ENCODE peak calls at places on chromosomes 13 and 19, in four cellular contexts. One of them, this sample, is unnamed.

GRCh38 chr19:867855-868457 is 8.5 kb downstream of the CFD start:
- DNase-seq in H9: no peak
- DNase-seq in H1: no peak
- DNase-seq in mesendoderm: no peak
- DNase-seq in this sample: no peak

GRCh38 chr13:39144941-39145533 is 106.8 kb downstream of the NHLRC3 start:
- DNase-seq in mesendoderm: peak
- DNase-seq in H1: peak
- DNase-seq in H9: peak
- DNase-seq in this sample: peak

GRCh38 chr19:15812059-15812722 is 3.3 kb downstream of the OR10H1 start:
- DNase-seq in mesendoderm: no peak
- DNase-seq in H9: no peak
- DNase-seq in H1: no peak
- DNase-seq in this sample: no peak

GRCh38 chr19:3474015-3474414 is 6.3 kb downstream of the SMIM24 start:
- DNase-seq in H9: no peak
- DNase-seq in mesendoderm: no peak
- DNase-seq in H1: no peak
- DNase-seq in this sample: no peak

GRCh38 chr13:28585557-28585956 is 73.4 kb upstream of the POMP start:
- DNase-seq in mesendoderm: no peak
- DNase-seq in H9: no peak
- DNase-seq in H1: no peak
- DNase-seq in this sample: no peak

GRCh38 chr13:36297259-36297599 is 385 bp downstream of the CCDC169 start:
- DNase-seq in mesendoderm: no peak
- DNase-seq in H9: no peak
- DNase-seq in H1: no peak
- DNase-seq in this sample: peak

GRCh38 chr13:41456768-41457588 is at the start of gene RGCC:
- DNase-seq in H1: no peak
- DNase-seq in mesendoderm: peak
- DNase-seq in H9: peak
- DNase-seq in this sample: peak

GRCh38 chr13:69619651-69620050 is 488.0 kb upstream of the ATXN8OS start:
- DNase-seq in mesendoderm: peak
- DNase-seq in H9: no peak
- DNase-seq in H1: no peak
- DNase-seq in this sample: no peak

GRCh38 chr13:110546933-110547332 is 14.6 kb downstream of the RAB20 start:
- DNase-seq in mesendoderm: no peak
- DNase-seq in H1: no peak
- DNase-seq in H9: no peak
- DNase-seq in this sample: peak

GRCh38 chr19:55210120-55210493 is 806 bp upstream of the PTPRH start:
- DNase-seq in H9: no peak
- DNase-seq in mesendoderm: no peak
- DNase-seq in H1: no peak
- DNase-seq in this sample: peak

GRCh38 chr19:18725755-18726416 is 42.4 kb downstream of the CRTC1 start:
- DNase-seq in H9: peak
- DNase-seq in mesendoderm: no peak
- DNase-seq in H1: no peak
- DNase-seq in this sample: no peak

GRCh38 chr19:2827840-2828489 is 8.3 kb downstream of the ZNF554 start:
- DNase-seq in H9: no peak
- DNase-seq in H1: no peak
- DNase-seq in mesendoderm: no peak
- DNase-seq in this sample: no peak

GRCh38 chr13:65932587-65933239 is 1297.4 kb downstream of the PCDH9 start:
- DNase-seq in H1: no peak
- DNase-seq in mesendoderm: no peak
- DNase-seq in H9: no peak
- DNase-seq in this sample: peak

GRCh38 chr13:65932013-65932412 is 1298.1 kb downstream of the PCDH9 start:
- DNase-seq in H1: no peak
- DNase-seq in mesendoderm: no peak
- DNase-seq in H9: no peak
- DNase-seq in this sample: no peak

GRCh38 chr13:65940720-65941119 is 1289.4 kb downstream of the PCDH9 start:
- DNase-seq in mesendoderm: no peak
- DNase-seq in H1: no peak
- DNase-seq in H9: no peak
- DNase-seq in this sample: no peak

DNA sequence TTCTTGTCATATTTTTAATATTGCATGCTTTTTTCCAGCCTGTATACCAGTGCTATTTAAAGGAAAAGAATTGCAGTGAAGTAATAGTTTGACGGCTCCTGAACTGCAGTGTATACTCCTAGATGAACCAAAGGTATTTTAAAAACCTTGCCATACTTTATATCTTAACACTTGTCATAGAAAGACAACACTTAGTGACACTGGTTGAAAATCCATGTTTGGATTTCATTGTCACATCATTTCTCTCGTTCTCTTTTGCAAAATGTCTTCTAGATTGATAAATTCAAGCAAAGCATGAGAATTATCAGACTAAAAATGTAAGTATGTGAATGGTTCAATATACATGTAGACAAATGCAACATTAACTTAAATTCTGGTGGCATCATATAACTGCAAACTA is 1293.9 kb downstream of the PCDH9 start:
- DNase-seq in H9: no peak
- DNase-seq in H1: no peak
- DNase-seq in mesendoderm: no peak
- DNase-seq in this sample: no peak
- H4K5ac ChIP-seq in H9: no peak
- H4K5ac ChIP-seq in H1: no peak
- H4K5ac ChIP-seq in mesendoderm: no peak
- H4K5ac ChIP-seq in this sample: no peak

DNA sequence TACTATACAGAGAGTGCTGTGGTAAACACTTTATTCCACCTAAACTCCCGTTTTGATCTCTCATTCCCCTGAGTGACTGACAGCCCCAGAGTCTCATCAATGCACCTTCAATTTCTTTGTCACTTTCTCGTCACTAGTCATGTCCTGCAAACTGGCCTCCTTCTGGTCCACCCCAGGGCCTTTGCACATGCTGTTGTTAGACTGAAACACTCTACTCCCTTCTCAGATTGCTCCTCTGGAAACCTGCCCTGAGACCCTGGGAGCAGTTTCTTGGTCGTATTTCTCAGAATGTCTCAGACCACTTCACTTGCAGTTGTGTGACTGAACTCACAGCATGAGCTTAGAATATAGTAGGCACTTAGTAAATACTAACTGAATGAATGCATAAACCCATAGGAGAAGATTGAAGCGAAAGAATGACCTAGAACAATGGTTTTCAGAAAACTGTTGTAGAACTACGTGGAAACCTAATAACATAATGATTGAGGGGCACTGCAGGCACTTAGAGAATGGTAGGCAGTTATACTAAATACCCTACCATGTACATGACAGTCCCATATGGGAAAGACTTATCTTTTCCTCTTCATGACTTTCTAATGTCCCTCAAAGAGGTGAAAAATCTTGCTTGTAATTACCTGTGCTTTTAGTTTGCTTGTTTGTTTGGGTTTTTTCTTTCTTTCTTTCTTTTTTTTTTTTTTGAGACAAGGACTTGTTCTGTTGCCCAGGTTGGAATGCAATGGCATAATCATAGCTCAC is 144.8 kb downstream of the IER2 start:
- DNase-seq in H9: no peak
- DNase-seq in H1: no peak
- DNase-seq in mesendoderm: no peak
- DNase-seq in this sample: no peak
- H4K5ac ChIP-seq in H9: no peak
- H4K5ac ChIP-seq in H1: no peak
- H4K5ac ChIP-seq in mesendoderm: no peak
- H4K5ac ChIP-seq in this sample: no peak

GRCh38 chr13:85969331-85969730 is 170.1 kb upstream of the SLITRK6 start:
- DNase-seq in mesendoderm: peak
- DNase-seq in H1: no peak
- DNase-seq in H9: no peak
- DNase-seq in this sample: no peak

GRCh38 chr13:85970727-85971126 is 171.5 kb upstream of the SLITRK6 start:
- DNase-seq in mesendoderm: no peak
- DNase-seq in H9: no peak
- DNase-seq in H1: no peak
- DNase-seq in this sample: no peak

DNA sequence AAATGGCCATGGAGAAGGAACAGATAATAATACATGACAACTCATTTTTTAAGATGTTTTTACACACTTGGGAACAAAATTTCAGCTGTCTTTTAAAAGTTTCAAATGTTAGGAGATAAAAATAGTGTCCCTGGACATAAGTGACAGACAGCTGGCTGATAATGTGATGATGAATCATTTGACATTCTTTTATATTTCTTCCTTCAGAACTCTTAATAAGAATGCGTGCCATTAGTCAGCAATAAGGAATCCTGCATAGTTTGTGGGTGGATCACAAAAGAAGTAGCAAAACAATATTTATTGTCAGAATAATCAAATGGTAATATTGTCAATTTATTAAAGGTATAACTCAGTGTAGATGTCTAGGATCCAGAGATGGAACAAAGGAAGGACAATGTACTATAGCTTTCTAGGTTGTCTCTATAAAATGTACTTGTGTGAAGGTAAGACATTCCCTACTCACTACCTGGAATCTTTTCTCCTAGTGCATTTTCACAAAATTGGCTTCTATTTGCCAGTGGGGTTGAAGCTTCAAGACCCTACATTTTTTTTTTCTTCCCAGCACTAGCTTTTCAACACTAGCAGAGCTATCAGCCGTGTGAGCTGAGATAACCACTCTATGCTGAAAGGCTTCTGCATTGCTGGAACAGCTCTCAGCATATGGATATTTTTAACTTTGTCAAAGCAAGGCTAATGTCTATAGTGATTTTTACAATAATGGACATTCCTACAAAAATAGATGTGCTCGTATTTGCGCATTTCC is 175.6 kb upstream of the SLITRK6 start:
- DNase-seq in mesendoderm: no peak
- DNase-seq in H1: no peak
- DNase-seq in H9: no peak
- DNase-seq in this sample: no peak
- H4K5ac ChIP-seq in mesendoderm: no peak
- H4K5ac ChIP-seq in H1: no peak
- H4K5ac ChIP-seq in H9: no peak
- H4K5ac ChIP-seq in this sample: no peak

GRCh38 chr19:28764066-28764465 is 448.9 kb downstream of the UQCRFS1 start:
- DNase-seq in H9: no peak
- DNase-seq in mesendoderm: no peak
- DNase-seq in H1: no peak
- DNase-seq in this sample: no peak
- H4K5ac ChIP-seq in H9: no peak
- H4K5ac ChIP-seq in mesendoderm: no peak
- H4K5ac ChIP-seq in H1: no peak
- H4K5ac ChIP-seq in this sample: no peak

GRCh38 chr19:13173129-13173737 is 23.0 kb downstream of the IER2 start:
- DNase-seq in H9: no peak
- DNase-seq in mesendoderm: no peak
- DNase-seq in H1: no peak
- DNase-seq in this sample: no peak
- H4K5ac ChIP-seq in H9: no peak
- H4K5ac ChIP-seq in mesendoderm: no peak
- H4K5ac ChIP-seq in H1: no peak
- H4K5ac ChIP-seq in this sample: no peak

GRCh38 chr13:22825186-22825585 is 355.6 kb upstream of the SGCG start:
- DNase-seq in mesendoderm: no peak
- DNase-seq in H9: no peak
- DNase-seq in H1: no peak
- DNase-seq in this sample: no peak

DNA sequence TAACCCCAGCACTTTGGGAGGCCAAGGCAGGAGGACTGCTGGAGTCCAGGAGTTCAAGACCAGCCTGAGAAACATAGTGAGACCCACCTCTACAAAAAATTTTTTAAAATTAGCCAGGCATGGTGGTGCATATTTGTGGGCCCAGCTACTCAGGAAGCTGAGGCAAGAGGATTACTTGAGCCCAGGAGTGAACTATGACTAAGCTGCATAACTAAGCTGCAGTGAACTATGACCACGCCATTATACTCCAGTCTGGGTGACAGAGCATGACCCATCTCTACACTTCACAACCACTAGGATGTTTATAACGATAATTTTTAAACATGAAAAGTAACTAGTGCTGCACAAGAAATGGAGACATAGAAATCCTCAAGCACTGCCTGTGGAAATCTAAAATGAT is 352.7 kb upstream of the SGCG start:
- DNase-seq in mesendoderm: no peak
- DNase-seq in H9: no peak
- DNase-seq in H1: no peak
- DNase-seq in this sample: peak
- H4K5ac ChIP-seq in mesendoderm: no peak
- H4K5ac ChIP-seq in H9: no peak
- H4K5ac ChIP-seq in H1: no peak
- H4K5ac ChIP-seq in this sample: no peak

GRCh38 chr13:42497798-42498197 is 76.2 kb upstream of the TNFSF11 start:
- DNase-seq in H1: no peak
- DNase-seq in H9: no peak
- DNase-seq in mesendoderm: no peak
- DNase-seq in this sample: peak
- H4K5ac ChIP-seq in H1: no peak
- H4K5ac ChIP-seq in H9: no peak
- H4K5ac ChIP-seq in mesendoderm: no peak
- H4K5ac ChIP-seq in this sample: no peak

DNA sequence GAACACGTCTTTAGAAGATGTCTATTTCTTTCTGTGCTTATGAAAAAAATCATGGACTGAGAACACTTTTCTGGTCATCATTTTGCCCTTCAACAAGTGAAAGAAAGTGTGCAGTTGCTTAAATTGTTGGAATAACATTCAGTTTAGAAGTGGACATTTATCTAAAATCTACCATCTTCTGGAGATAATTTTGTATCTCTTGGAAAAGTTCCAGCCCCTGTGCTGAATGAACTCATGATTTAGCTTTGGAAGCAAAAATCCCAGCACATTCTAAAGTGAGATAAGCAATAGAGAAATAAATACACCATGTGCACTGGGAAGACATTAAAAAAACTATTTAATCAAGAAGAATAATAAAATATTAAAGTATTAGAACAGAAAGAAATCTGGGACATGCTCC is 1420.8 kb upstream of the SLC10A2 start:
- DNase-seq in H9: no peak
- DNase-seq in mesendoderm: no peak
- DNase-seq in H1: no peak
- DNase-seq in this sample: no peak
- H4K5ac ChIP-seq in H9: no peak
- H4K5ac ChIP-seq in mesendoderm: no peak
- H4K5ac ChIP-seq in H1: no peak
- H4K5ac ChIP-seq in this sample: no peak

DNA sequence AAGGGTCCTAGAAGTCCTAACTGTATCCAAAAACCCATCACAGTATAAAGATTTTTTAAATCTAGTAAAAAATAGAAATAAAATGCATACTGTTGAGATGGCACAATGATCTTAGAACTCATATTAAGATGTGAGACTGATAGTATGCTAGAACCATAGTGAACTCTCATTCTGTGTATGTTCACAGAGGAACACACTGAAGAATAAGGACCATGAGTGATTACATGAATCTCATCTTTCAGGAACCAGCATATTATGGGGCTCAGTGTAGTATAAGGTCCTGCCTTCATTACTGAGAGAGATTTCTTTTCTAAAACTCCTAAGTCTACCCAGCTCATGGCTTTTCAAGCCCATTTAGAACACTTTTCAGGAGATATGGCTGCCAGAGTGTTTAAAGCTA is 59.8 kb upstream of the RFC3 start:
- DNase-seq in H9: no peak
- DNase-seq in H1: no peak
- DNase-seq in mesendoderm: no peak
- DNase-seq in this sample: no peak
- H4K5ac ChIP-seq in H9: no peak
- H4K5ac ChIP-seq in H1: no peak
- H4K5ac ChIP-seq in mesendoderm: no peak
- H4K5ac ChIP-seq in this sample: no peak